ENCODE peak calls at places on chromosomes 5 and 9, in seven cellular contexts. F is GM12891, H is GM12878, W is SK-N-SH, Q is K562, J is H1, U is HepG2. L is an unnamed sample.

GRCh38 chr9:72365525-72366256 is 683 bp upstream of the ZFAND5 start:
- DNase-seq in F (peak), U (peak), W (peak), Q (peak), J (peak), H (peak), L (peak)

GRCh38 chr5:80246995-80247729 is 8.7 kb downstream of the SERINC5 start:
- DNase-seq in H (peak), U (peak), J (no peak), W (peak), Q (peak), F (no peak), L (no peak)

GRCh38 chr5:83265318-83265717 is 188.0 kb downstream of the XRCC4 start:
- DNase-seq in H (no peak), Q (peak), J (no peak), F (no peak), U (peak), W (peak), L (no peak)

GRCh38 chr5:169970334-169970733 is 10.0 kb downstream of the INSYN2B start:
- DNase-seq in W (no peak), U (no peak), Q (no peak), J (no peak), H (no peak), F (no peak), L (no peak)

GRCh38 chr9:70390922-70391321 is 23.5 kb downstream of the KLF9 start:
- DNase-seq in J (no peak), Q (no peak), W (no peak), H (no peak), F (no peak), U (no peak), L (no peak)

GRCh38 chr9:122127396-122127798 is 32.2 kb downstream of the NDUFA8 start:
- DNase-seq in U (no peak), Q (no peak), W (no peak), F (no peak), H (no peak), J (no peak), L (no peak)

GRCh38 chr9:114046876-114047275 is 31.2 kb downstream of the AMBP start:
- DNase-seq in Q (no peak), F (no peak), W (no peak), J (no peak), H (no peak), U (no peak), L (no peak)

GRCh38 chr9:111179577-111179976 is 141.3 kb upstream of the LPAR1 start:
- DNase-seq in F (no peak), W (no peak), Q (no peak), J (no peak), H (peak), U (no peak), L (no peak)

GRCh38 chr9:115913666-115914065 is 239.9 kb upstream of the PAPPA start:
- DNase-seq in J (no peak), F (no peak), H (no peak), U (no peak), W (no peak), Q (no peak), L (no peak)

GRCh38 chr9:4375424-4376195 is 75.7 kb upstream of the GLIS3 start:
- DNase-seq in H (no peak), U (no peak), Q (no peak), J (no peak), F (no peak), W (peak), L (no peak)

GRCh38 chr9:115132648-115133047 is 14.7 kb upstream of the TNC start:
- DNase-seq in F (no peak), J (no peak), Q (no peak), U (no peak), W (no peak), H (no peak), L (no peak)

GRCh38 chr9:111728143-111728542 is 66.6 kb downstream of the SHOC1 start:
- DNase-seq in F (no peak), J (no peak), W (no peak), Q (no peak), H (no peak), U (no peak), L (no peak)

GRCh38 chr9:80147866-80148265 is 576.1 kb downstream of the TLE4 start:
- DNase-seq in F (no peak), W (no peak), H (no peak), J (no peak), U (no peak), Q (no peak), L (no peak)

GRCh38 chr9:81649475-81649874 is 39.9 kb downstream of the TLE1 start:
- DNase-seq in F (no peak), W (no peak), Q (no peak), H (no peak), J (no peak), U (no peak), L (no peak)

GRCh38 chr9:28762167-28762566 is 1188.9 kb upstream of the C9orf72 start:
- DNase-seq in J (no peak), U (no peak), F (no peak), H (no peak), Q (no peak), W (no peak), L (no peak)

DNA sequence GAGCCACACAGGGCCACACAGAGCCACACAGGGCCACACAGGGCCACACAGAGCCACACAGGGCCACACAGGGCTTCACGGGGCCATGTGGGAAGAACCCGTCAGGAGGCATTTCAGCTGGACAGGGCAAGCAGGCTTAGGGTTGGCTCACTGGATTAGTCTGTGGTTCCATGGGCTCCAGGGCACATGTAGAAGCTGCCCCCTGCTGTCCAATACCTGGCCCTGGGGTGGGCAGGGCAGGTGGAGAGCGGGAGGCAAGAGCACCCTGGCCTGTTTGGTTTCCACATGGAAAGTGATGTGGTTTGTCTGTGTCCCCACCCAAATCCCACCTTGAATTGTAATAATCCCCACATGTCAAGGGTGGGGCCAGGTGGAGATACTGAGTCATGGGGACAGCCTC is 16.4 kb upstream of the LPCAT1 start:
- DNase-seq in F (no peak), W (no peak), U (no peak), J (peak), H (no peak), Q (no peak), L (no peak)
- TF ChIP-seq TAF1 in F (no peak), W (no peak), U (no peak), J (no peak), H (no peak), Q (no peak), L (no peak)

GRCh38 chr9:98248737-98249474 is 6.5 kb downstream of the TBC1D2 start:
- DNase-seq in J (no peak), U (no peak), W (no peak), H (no peak), F (no peak), Q (peak), L (no peak)
- TF ChIP-seq TAF1 in J (no peak), U (no peak), W (no peak), H (no peak), F (no peak), Q (peak), L (no peak)

DNA sequence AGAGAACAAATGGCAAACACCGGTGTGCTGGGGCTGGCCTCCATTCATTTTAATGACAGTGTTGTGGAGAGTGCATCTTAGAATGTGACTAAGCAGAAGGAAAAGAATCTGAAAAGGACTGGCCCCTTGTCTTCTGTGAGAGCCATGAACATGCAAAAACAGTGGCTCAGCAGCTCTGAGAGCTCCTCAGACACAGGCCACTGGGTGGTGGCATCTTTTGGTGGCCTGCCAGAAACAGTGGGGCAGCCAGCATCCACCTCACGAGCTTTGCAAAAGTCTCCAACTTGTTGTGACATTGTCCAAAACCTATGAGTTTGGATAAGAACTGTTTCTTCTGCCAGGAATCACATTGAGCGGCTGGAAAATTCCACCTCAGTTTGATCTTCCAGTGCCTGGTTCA is 233.4 kb downstream of the NR3C1 start:
- DNase-seq in U (no peak), H (no peak), F (no peak), Q (no peak), W (no peak), J (no peak), L (no peak)
- TF ChIP-seq TAF1 in U (no peak), H (no peak), F (no peak), Q (no peak), W (no peak), J (no peak), L (no peak)

GRCh38 chr9:83061036-83061435 is 1.9 kb downstream of the RASEF start:
- DNase-seq in W (no peak), Q (no peak), H (no peak), F (no peak), J (no peak), U (no peak), L (no peak)

GRCh38 chr9:83060557-83060956 is 2.4 kb downstream of the RASEF start:
- DNase-seq in W (peak), H (no peak), U (no peak), F (no peak), J (no peak), Q (no peak), L (no peak)

GRCh38 chr9:83062011-83062652 is 810 bp downstream of the RASEF start:
- DNase-seq in J (peak), U (no peak), Q (no peak), F (no peak), W (peak), H (no peak), L (no peak)

GRCh38 chr9:83056911-83057310 is 6.0 kb downstream of the RASEF start:
- DNase-seq in F (no peak), Q (no peak), J (no peak), U (no peak), H (no peak), W (no peak), L (no peak)

GRCh38 chr9:83059417-83059816 is 3.5 kb downstream of the RASEF start:
- DNase-seq in H (no peak), U (no peak), W (no peak), J (no peak), F (no peak), Q (no peak), L (no peak)
- TF ChIP-seq TAF1 in H (no peak), U (no peak), W (no peak), J (no peak), F (no peak), Q (no peak), L (no peak)

GRCh38 chr5:121164632-121165031 is 687.0 kb upstream of the FTMT start:
- DNase-seq in Q (peak), H (no peak), J (no peak), W (no peak), U (no peak), F (no peak), L (no peak)
- TF ChIP-seq TAF1 in Q (no peak), H (no peak), J (no peak), W (no peak), U (no peak), F (no peak), L (no peak)

DNA sequence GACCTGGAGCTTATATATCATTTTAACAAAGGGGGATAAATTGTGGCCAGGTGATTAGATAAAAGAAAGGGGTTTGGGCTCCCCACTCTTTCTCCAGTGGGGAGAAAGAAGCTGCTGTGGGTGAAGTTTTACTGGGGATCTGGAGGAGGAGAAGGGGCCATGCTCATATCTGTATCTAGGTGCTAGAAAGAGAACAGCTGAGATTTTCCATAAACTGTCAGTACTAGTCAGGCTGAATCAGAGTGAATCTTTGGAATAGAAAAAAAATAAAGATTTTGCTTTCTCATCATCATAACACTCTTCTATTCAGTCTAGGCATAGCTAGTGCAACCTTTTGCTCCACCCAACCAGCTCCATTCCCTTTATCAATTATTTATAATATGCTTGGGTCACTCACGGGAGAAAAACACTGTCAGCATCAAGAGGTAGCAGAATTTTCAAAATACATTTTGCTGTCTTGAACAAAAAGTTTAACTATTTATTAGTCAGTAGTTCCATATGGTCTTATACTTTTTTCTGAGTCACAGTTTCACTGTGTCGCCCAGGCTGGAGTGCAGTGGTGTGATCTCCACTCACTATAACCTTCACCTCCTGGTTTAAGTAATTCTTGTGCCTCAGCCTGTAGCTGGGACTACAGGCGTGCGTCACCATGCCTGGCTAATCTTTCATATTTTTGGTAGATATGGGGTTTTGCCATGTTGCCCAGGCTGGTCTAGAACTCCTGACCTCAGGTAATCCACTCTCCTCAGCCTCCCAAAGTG is 21.3 kb upstream of the ERMP1 start:
- DNase-seq in U (no peak), Q (no peak), F (no peak), W (no peak), J (no peak), H (no peak), L (no peak)
- TF ChIP-seq TAF1 in U (no peak), Q (no peak), F (no peak), W (no peak), J (no peak), H (no peak), L (no peak)

DNA sequence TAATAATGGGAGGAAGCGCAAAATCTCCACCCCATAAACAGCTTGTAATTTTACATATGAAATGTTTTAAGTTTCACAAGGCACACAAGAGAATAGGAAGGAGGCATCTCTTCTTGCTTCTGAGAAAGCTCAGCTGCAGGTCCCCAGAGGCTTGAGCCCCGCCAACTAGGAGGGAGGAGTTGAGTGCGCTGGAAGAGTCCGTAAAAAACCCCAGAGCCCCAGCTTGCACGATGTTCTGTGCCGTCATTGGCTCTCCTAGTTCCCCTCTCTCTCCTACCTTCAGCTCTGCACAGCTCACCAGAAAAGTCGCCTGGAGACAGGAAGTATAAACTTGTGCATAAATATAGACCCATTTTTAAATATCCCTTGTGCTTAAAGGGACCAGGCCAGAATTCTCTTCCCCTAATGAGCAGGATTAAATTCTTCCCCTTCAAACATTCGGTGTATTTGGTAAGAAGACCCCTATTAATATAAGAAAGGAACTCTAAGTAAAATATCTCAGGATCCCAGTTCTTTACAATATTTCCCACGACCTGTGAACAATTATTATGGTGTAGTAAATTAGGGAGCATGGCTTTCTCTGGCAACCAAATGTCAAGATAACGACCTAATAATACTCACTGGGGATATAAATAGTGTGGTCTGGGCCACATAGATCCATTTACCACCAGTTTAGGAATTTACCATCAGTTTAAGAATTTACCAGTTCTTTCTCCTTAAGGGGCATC is 13.7 kb downstream of the GLRX start:
- DNase-seq in Q (peak), U (no peak), W (no peak), J (no peak), H (peak), F (peak), L (peak)
- TF ChIP-seq TAF1 in Q (no peak), U (no peak), W (no peak), J (no peak), H (no peak), F (no peak), L (no peak)

GRCh38 chr5:152140391-152140790 is 215.7 kb upstream of the GLRA1 start:
- DNase-seq in H (no peak), F (no peak), Q (no peak), U (no peak), J (no peak), W (no peak), L (no peak)
- TF ChIP-seq TAF1 in H (no peak), F (no peak), Q (no peak), U (no peak), J (no peak), W (no peak), L (no peak)

L was measured in GM12892.